ENCODE peak calls at places on chromosome 6, in six cellular contexts. C is stimulated activated CD4-positive, alpha-beta T cell treated with anti-CD3 and anti-CD28 coated beads, Interleukin-2, amount 100 ng/mL, for 24 hours; V is substantia nigra; Q is iPS-NIHi11; M is endothelial cell; J is naive B cell. E is an unnamed sample.

GRCh38 chr6:21831531-21832291 is 238.2 kb downstream of the SOX4 start:
- DNase-seq in C (no peak), V (no peak), Q (no peak), M (no peak), J (no peak), E (no peak)

GRCh38 chr6:13859871-13860555 is 45.7 kb upstream of the MCUR1 start:
- DNase-seq in C (no peak), V (no peak), Q (no peak), M (peak), J (no peak), E (no peak)

GRCh38 chr6:9131616-9132015 is 696.3 kb upstream of the SLC35B3 start:
- DNase-seq in C (no peak), V (no peak), Q (no peak), M (no peak), J (no peak), E (no peak)

GRCh38 chr6:109117346-109118035 is 22.2 kb downstream of the CEP57L1 start:
- DNase-seq in C (no peak), V (no peak), Q (no peak), M (no peak), J (peak), E (no peak)

GRCh38 chr6:141675957-141676356 is 456.8 kb upstream of the GJE1 start:
- DNase-seq in C (no peak), V (no peak), Q (no peak), M (no peak), J (no peak), E (no peak)

GRCh38 chr6:42898891-42899361 is 16.9 kb upstream of the PTCRA start:
- DNase-seq in C (peak), V (peak), Q (peak), M (peak), J (peak), E (peak)

GRCh38 chr6:56864171-56864616 is 90.7 kb upstream of the BEND6 start:
- DNase-seq in C (no peak), V (no peak), Q (no peak), M (no peak), J (no peak), E (no peak)

GRCh38 chr6:21079468-21080048 is 514.0 kb upstream of the SOX4 start:
- DNase-seq in C (no peak), V (no peak), Q (no peak), M (no peak), J (no peak), E (no peak)

GRCh38 chr6:110341671-110342304 is 16.4 kb downstream of the METTL24 start:
- DNase-seq in C (no peak), V (no peak), Q (no peak), M (peak), J (no peak), E (no peak)

GRCh38 chr6:44966449-44967091 is 361.6 kb upstream of the RUNX2 start:
- DNase-seq in C (no peak), V (no peak), Q (no peak), M (no peak), J (no peak), E (no peak)

GRCh38 chr6:143698329-143698728 is 20.6 kb downstream of the PHACTR2 start:
- DNase-seq in C (no peak), V (no peak), Q (no peak), M (no peak), J (no peak), E (no peak)

GRCh38 chr6:2708456-2708855 is 42.3 kb downstream of the MYLK4 start:
- DNase-seq in C (no peak), V (no peak), Q (no peak), M (no peak), J (no peak), E (no peak)

GRCh38 chr6:152271681-152272464 is 365.3 kb downstream of the SYNE1 start:
- DNase-seq in C (no peak), V (no peak), Q (peak), M (no peak), J (no peak), E (no peak)

GRCh38 chr6:150076196-150076893 is 7.4 kb upstream of the ULBP3 start:
- DNase-seq in C (no peak), V (no peak), Q (no peak), M (no peak), J (no peak), E (no peak)

GRCh38 chr6:14612016-14612415 is 494.4 kb downstream of the CD83 start:
- DNase-seq in C (no peak), V (no peak), Q (no peak), M (no peak), J (no peak), E (no peak)

GRCh38 chr6:163324928-163325784 is 89.4 kb upstream of the QKI start:
- DNase-seq in C (no peak), V (peak), Q (no peak), M (no peak), J (no peak), E (peak)

GRCh38 chr6:135419162-135419561 is 78.4 kb downstream of the AHI1 start:
- DNase-seq in C (no peak), V (no peak), Q (no peak), M (no peak), J (no peak), E (no peak)

GRCh38 chr6:72238900-72239299 is 352.6 kb downstream of the RIMS1 start:
- DNase-seq in C (no peak), V (no peak), Q (no peak), M (no peak), J (no peak), E (no peak)

GRCh38 chr6:46612645-46613044 is 40.0 kb downstream of the CYP39A1 start:
- DNase-seq in C (no peak), V (no peak), Q (no peak), M (no peak), J (no peak), E (no peak)

GRCh38 chr6:165743366-165743898 is 80.4 kb upstream of the PDE10A start:
- DNase-seq in C (no peak), V (no peak), Q (no peak), M (no peak), J (no peak), E (no peak)

GRCh38 chr6:144908004-144908403 is 622.9 kb downstream of the UTRN start:
- DNase-seq in C (no peak), V (no peak), Q (no peak), M (no peak), J (no peak), E (no peak)

GRCh38 chr6:105573138-105573537 is 170.3 kb upstream of the PREP start:
- DNase-seq in C (no peak), V (no peak), Q (no peak), M (no peak), J (no peak), E (no peak)

GRCh38 chr6:111480988-111481830 is 1.8 kb downstream of the REV3L start:
- DNase-seq in C (no peak), V (no peak), Q (no peak), M (no peak), J (no peak), E (no peak)

GRCh38 chr6:6883011-6883410 is 224.8 kb upstream of the RREB1 start:
- DNase-seq in C (no peak), V (no peak), Q (no peak), M (no peak), J (no peak), E (no peak)

GRCh38 chr6:21061892-21062291 is 527.6 kb downstream of the CDKAL1 start:
- DNase-seq in C (no peak), V (no peak), Q (no peak), M (no peak), J (no peak), E (no peak)

GRCh38 chr6:57310817-57311157 is 6.6 kb upstream of the PRIM2 start:
- DNase-seq in C (no peak), V (no peak), Q (no peak), M (no peak), J (no peak), E (no peak)

GRCh38 chr6:35085359-35086281 is 55.5 kb downstream of the TCP11 start:
- DNase-seq in C (no peak), V (no peak), Q (peak), M (no peak), J (no peak), E (no peak)

GRCh38 chr6:77454386-77454785 is 8.9 kb downstream of the HTR1B start:
- DNase-seq in C (no peak), V (no peak), Q (peak), M (no peak), J (no peak), E (no peak)

GRCh38 chr6:70651326-70651905 is 16.3 kb upstream of the SMAP1 start:
- DNase-seq in C (peak), V (no peak), Q (no peak), M (no peak), J (no peak), E (no peak)

GRCh38 chr6:44851176-44851575 is 463.7 kb downstream of the CDC5L start:
- DNase-seq in C (no peak), V (no peak), Q (no peak), M (no peak), J (no peak), E (no peak)

GRCh38 chr6:129766959-129767728 is 57.2 kb upstream of the ARHGAP18 start:
- DNase-seq in C (peak), V (no peak), Q (peak), M (peak), J (peak), E (peak)

GRCh38 chr6:36559394-36559793 is 12.1 kb upstream of the STK38 start:
- DNase-seq in C (no peak), V (no peak), Q (no peak), M (no peak), J (no peak), E (no peak)

GRCh38 chr6:49333345-49334120 is 129.5 kb downstream of the MMUT start:
- DNase-seq in C (no peak), V (no peak), Q (no peak), M (no peak), J (no peak), E (no peak)

GRCh38 chr6:157552956-157553485 is 172.0 kb downstream of the ZDHHC14 start:
- DNase-seq in C (no peak), V (no peak), Q (no peak), M (no peak), J (no peak), E (no peak)

GRCh38 chr6:273441-274111 is 18.7 kb upstream of the DUSP22 start:
- DNase-seq in C (no peak), V (no peak), Q (no peak), M (no peak), J (no peak), E (no peak)

GRCh38 chr6:5082487-5083306 is 2.4 kb upstream of the PPP1R3G start:
- DNase-seq in C (no peak), V (no peak), Q (peak), M (no peak), J (no peak), E (no peak)

GRCh38 chr6:36755435-36756348 is 58.1 kb downstream of the RAB44 start:
- DNase-seq in C (peak), V (no peak), Q (no peak), M (no peak), J (peak), E (no peak)

GRCh38 chr6:31919624-31920303 is 7.8 kb upstream of the C2 start:
- DNase-seq in C (no peak), V (no peak), Q (no peak), M (no peak), J (no peak), E (no peak)

GRCh38 chr6:102853249-102853955 is 1459.9 kb downstream of the GRIK2 start:
- DNase-seq in C (no peak), V (no peak), Q (no peak), M (no peak), J (no peak), E (no peak)

GRCh38 chr6:117711369-117711768 is 36.1 kb downstream of the NUS1 start:
- DNase-seq in C (no peak), V (no peak), Q (no peak), M (no peak), J (no peak), E (no peak)